ENCODE peak calls at places on chromosomes 16 and 17, in six cellular contexts. One of them, this sample, is unnamed.
A peak's percentile ranks its signal among the peaks of the same experiment; 100 is the strongest.

GRCh38 chr17:34601431-34601830 is 22.0 kb downstream of the TMEM132E start:
- DNase-seq in CD4-positive, alpha-beta T cell: no peak
- DNase-seq in uterus: no peak
- DNase-seq in left ventricle myocardium inferior: no peak
- DNase-seq in right lobe of liver: no peak
- DNase-seq in SK-N-SH: no peak
- DNase-seq in this sample: no peak

GRCh38 chr16:55265926-55266325 is 58.1 kb upstream of the IRX6 start:
- DNase-seq in CD4-positive, alpha-beta T cell: no peak
- DNase-seq in uterus: no peak
- DNase-seq in left ventricle myocardium inferior: no peak
- DNase-seq in right lobe of liver: no peak
- DNase-seq in SK-N-SH: no peak
- DNase-seq in this sample: no peak

GRCh38 chr16:85750021-85750826 is 672 bp downstream of the C16orf74 start:
- DNase-seq in CD4-positive, alpha-beta T cell: peak; percentile 4
- DNase-seq in uterus: peak; percentile 40
- DNase-seq in left ventricle myocardium inferior: peak; percentile 27
- DNase-seq in right lobe of liver: peak; percentile 35
- DNase-seq in SK-N-SH: peak; percentile 76
- DNase-seq in this sample: peak; percentile 74

GRCh38 chr17:7045492-7046126 is 1.7 kb upstream of the SLC16A11 start:
- DNase-seq in CD4-positive, alpha-beta T cell: no peak
- DNase-seq in uterus: no peak
- DNase-seq in left ventricle myocardium inferior: no peak
- DNase-seq in right lobe of liver: no peak
- DNase-seq in SK-N-SH: peak; percentile 53
- DNase-seq in this sample: no peak

GRCh38 chr16:11079657-11080187 is 135.4 kb downstream of the CLEC16A start:
- DNase-seq in CD4-positive, alpha-beta T cell: no peak
- DNase-seq in uterus: peak; percentile 41
- DNase-seq in left ventricle myocardium inferior: no peak
- DNase-seq in right lobe of liver: no peak
- DNase-seq in SK-N-SH: peak; percentile 77
- DNase-seq in this sample: no peak

GRCh38 chr16:67386861-67387455 is 6.3 kb downstream of the TPPP3 start:
- DNase-seq in CD4-positive, alpha-beta T cell: no peak
- DNase-seq in uterus: no peak
- DNase-seq in left ventricle myocardium inferior: no peak
- DNase-seq in right lobe of liver: no peak
- DNase-seq in SK-N-SH: no peak
- DNase-seq in this sample: no peak

GRCh38 chr17:47621293-47622178 is 28.2 kb upstream of the KPNB1 start:
- DNase-seq in CD4-positive, alpha-beta T cell: no peak
- DNase-seq in uterus: peak; percentile 51
- DNase-seq in left ventricle myocardium inferior: no peak
- DNase-seq in right lobe of liver: no peak
- DNase-seq in SK-N-SH: no peak
- DNase-seq in this sample: no peak

GRCh38 chr16:58814348-58814801 is 80.3 kb upstream of the GOT2 start:
- DNase-seq in CD4-positive, alpha-beta T cell: peak; percentile 2
- DNase-seq in uterus: peak; percentile 21
- DNase-seq in left ventricle myocardium inferior: peak; percentile 23
- DNase-seq in right lobe of liver: peak; percentile 43
- DNase-seq in SK-N-SH: peak; percentile 70
- DNase-seq in this sample: peak; percentile 61

GRCh38 chr16:2913603-2914002 is 1.9 kb downstream of the FLYWCH1 start:
- DNase-seq in CD4-positive, alpha-beta T cell: no peak
- DNase-seq in uterus: no peak
- DNase-seq in left ventricle myocardium inferior: no peak
- DNase-seq in right lobe of liver: no peak
- DNase-seq in SK-N-SH: no peak
- DNase-seq in this sample: no peak

GRCh38 chr17:76003915-76004314 is 3.3 kb downstream of the CDK3 start:
- DNase-seq in CD4-positive, alpha-beta T cell: no peak
- DNase-seq in uterus: no peak
- DNase-seq in left ventricle myocardium inferior: no peak
- DNase-seq in right lobe of liver: no peak
- DNase-seq in SK-N-SH: peak; percentile 19
- DNase-seq in this sample: no peak

GRCh38 chr16:12100124-12100647 is 123.7 kb downstream of the SNX29 start:
- DNase-seq in CD4-positive, alpha-beta T cell: no peak
- DNase-seq in uterus: no peak
- DNase-seq in left ventricle myocardium inferior: no peak
- DNase-seq in right lobe of liver: no peak
- DNase-seq in SK-N-SH: no peak
- DNase-seq in this sample: no peak

GRCh38 chr16:57265850-57266530 is 18.5 kb downstream of the PLLP start:
- DNase-seq in CD4-positive, alpha-beta T cell: no peak
- DNase-seq in uterus: peak; percentile 50
- DNase-seq in left ventricle myocardium inferior: peak; percentile 81
- DNase-seq in right lobe of liver: no peak
- DNase-seq in SK-N-SH: peak; percentile 91
- DNase-seq in this sample: no peak

GRCh38 chr17:81867123-81867951 is 3.8 kb downstream of the ARHGDIA start:
- DNase-seq in CD4-positive, alpha-beta T cell: no peak
- DNase-seq in uterus: no peak
- DNase-seq in left ventricle myocardium inferior: no peak
- DNase-seq in right lobe of liver: peak; percentile 65
- DNase-seq in SK-N-SH: peak; percentile 48
- DNase-seq in this sample: no peak

GRCh38 chr16:82758904-82759303 is 132.1 kb downstream of the CDH13 start:
- DNase-seq in CD4-positive, alpha-beta T cell: no peak
- DNase-seq in uterus: no peak
- DNase-seq in left ventricle myocardium inferior: no peak
- DNase-seq in right lobe of liver: no peak
- DNase-seq in SK-N-SH: no peak
- DNase-seq in this sample: no peak

GRCh38 chr16:68233835-68234187 is 2.1 kb downstream of the ESRP2 start:
- DNase-seq in CD4-positive, alpha-beta T cell: no peak
- DNase-seq in uterus: peak; percentile 11
- DNase-seq in left ventricle myocardium inferior: no peak
- DNase-seq in right lobe of liver: no peak
- DNase-seq in SK-N-SH: no peak
- DNase-seq in this sample: no peak

GRCh38 chr17:60039509-60040442 is 38.9 kb downstream of the HEATR6 start:
- DNase-seq in CD4-positive, alpha-beta T cell: no peak
- DNase-seq in uterus: no peak
- DNase-seq in left ventricle myocardium inferior: no peak
- DNase-seq in right lobe of liver: no peak
- DNase-seq in SK-N-SH: peak; percentile 31
- DNase-seq in this sample: no peak

GRCh38 chr17:58377005-58377660 is 25.1 kb upstream of the SUPT4H1 start:
- DNase-seq in CD4-positive, alpha-beta T cell: no peak
- DNase-seq in uterus: no peak
- DNase-seq in left ventricle myocardium inferior: no peak
- DNase-seq in right lobe of liver: no peak
- DNase-seq in SK-N-SH: no peak
- DNase-seq in this sample: no peak

GRCh38 chr16:2450535-2450934 is 9.4 kb upstream of the TEDC2 start:
- DNase-seq in CD4-positive, alpha-beta T cell: no peak
- DNase-seq in uterus: no peak
- DNase-seq in left ventricle myocardium inferior: no peak
- DNase-seq in right lobe of liver: no peak
- DNase-seq in SK-N-SH: no peak
- DNase-seq in this sample: no peak

GRCh38 chr17:10261098-10261497 is 62.7 kb upstream of the GAS7 start:
- DNase-seq in CD4-positive, alpha-beta T cell: no peak
- DNase-seq in uterus: no peak
- DNase-seq in left ventricle myocardium inferior: no peak
- DNase-seq in right lobe of liver: no peak
- DNase-seq in SK-N-SH: no peak
- DNase-seq in this sample: no peak

GRCh38 chr17:49016775-49017463 is 19.7 kb downstream of the IGF2BP1 start:
- DNase-seq in CD4-positive, alpha-beta T cell: no peak
- DNase-seq in uterus: peak; percentile 37
- DNase-seq in left ventricle myocardium inferior: no peak
- DNase-seq in right lobe of liver: no peak
- DNase-seq in SK-N-SH: peak; percentile 73
- DNase-seq in this sample: no peak

GRCh38 chr17:77235370-77236080 is 94.8 kb downstream of the SEC14L1 start:
- DNase-seq in CD4-positive, alpha-beta T cell: no peak
- DNase-seq in uterus: peak; percentile 54
- DNase-seq in left ventricle myocardium inferior: peak; percentile 45
- DNase-seq in right lobe of liver: no peak
- DNase-seq in SK-N-SH: peak; percentile 71
- DNase-seq in this sample: no peak

GRCh38 chr16:27960619-27961295 is 102.8 kb downstream of the GSG1L start:
- DNase-seq in CD4-positive, alpha-beta T cell: no peak
- DNase-seq in uterus: no peak
- DNase-seq in left ventricle myocardium inferior: no peak
- DNase-seq in right lobe of liver: no peak
- DNase-seq in SK-N-SH: no peak
- DNase-seq in this sample: no peak

GRCh38 chr17:44587339-44587738 is 30.1 kb downstream of the FZD2 start:
- DNase-seq in CD4-positive, alpha-beta T cell: no peak
- DNase-seq in uterus: peak; percentile 18
- DNase-seq in left ventricle myocardium inferior: peak; percentile 39
- DNase-seq in right lobe of liver: no peak
- DNase-seq in SK-N-SH: peak; percentile 33
- DNase-seq in this sample: no peak

GRCh38 chr17:44578947-44579346 is 21.7 kb downstream of the FZD2 start:
- DNase-seq in CD4-positive, alpha-beta T cell: no peak
- DNase-seq in uterus: no peak
- DNase-seq in left ventricle myocardium inferior: no peak
- DNase-seq in right lobe of liver: no peak
- DNase-seq in SK-N-SH: no peak
- DNase-seq in this sample: no peak

GRCh38 chr17:44584498-44584897 is 27.2 kb downstream of the FZD2 start:
- DNase-seq in CD4-positive, alpha-beta T cell: no peak
- DNase-seq in uterus: no peak
- DNase-seq in left ventricle myocardium inferior: no peak
- DNase-seq in right lobe of liver: no peak
- DNase-seq in SK-N-SH: no peak
- DNase-seq in this sample: no peak

GRCh38 chr17:44585315-44585714 is 28.0 kb downstream of the FZD2 start:
- DNase-seq in CD4-positive, alpha-beta T cell: no peak
- DNase-seq in uterus: no peak
- DNase-seq in left ventricle myocardium inferior: no peak
- DNase-seq in right lobe of liver: no peak
- DNase-seq in SK-N-SH: no peak
- DNase-seq in this sample: no peak

DNA sequence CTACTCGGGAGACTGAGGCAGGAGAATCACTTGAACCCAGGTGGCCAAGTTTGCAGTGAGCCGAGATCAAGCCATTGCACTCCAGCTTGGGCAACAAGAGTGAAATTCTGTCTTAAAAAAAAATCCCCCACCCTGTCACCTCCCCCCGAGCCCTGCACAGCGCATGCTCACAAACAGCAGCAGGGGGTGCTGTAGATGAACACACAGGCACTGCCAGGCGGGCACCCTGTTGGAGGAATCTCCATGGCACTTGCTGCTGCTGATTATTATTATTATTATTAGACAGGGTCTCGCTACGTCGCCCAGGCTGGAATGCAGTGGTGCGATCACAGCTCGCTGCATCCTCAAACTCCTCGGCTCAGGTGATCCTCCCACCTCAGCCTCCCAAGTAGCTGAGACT is 24.6 kb downstream of the FZD2 start:
- DNase-seq in CD4-positive, alpha-beta T cell: no peak
- DNase-seq in uterus: no peak
- DNase-seq in left ventricle myocardium inferior: no peak
- DNase-seq in right lobe of liver: no peak
- DNase-seq in SK-N-SH: peak; percentile 68
- DNase-seq in this sample: no peak
- TF ChIP-seq CTCF in CD4-positive, alpha-beta T cell: no peak
- TF ChIP-seq CTCF in uterus: no peak
- TF ChIP-seq CTCF in left ventricle myocardium inferior: no peak
- TF ChIP-seq CTCF in right lobe of liver: no peak
- TF ChIP-seq CTCF in SK-N-SH: peak; percentile 54
- TF ChIP-seq CTCF in this sample: no peak

DNA sequence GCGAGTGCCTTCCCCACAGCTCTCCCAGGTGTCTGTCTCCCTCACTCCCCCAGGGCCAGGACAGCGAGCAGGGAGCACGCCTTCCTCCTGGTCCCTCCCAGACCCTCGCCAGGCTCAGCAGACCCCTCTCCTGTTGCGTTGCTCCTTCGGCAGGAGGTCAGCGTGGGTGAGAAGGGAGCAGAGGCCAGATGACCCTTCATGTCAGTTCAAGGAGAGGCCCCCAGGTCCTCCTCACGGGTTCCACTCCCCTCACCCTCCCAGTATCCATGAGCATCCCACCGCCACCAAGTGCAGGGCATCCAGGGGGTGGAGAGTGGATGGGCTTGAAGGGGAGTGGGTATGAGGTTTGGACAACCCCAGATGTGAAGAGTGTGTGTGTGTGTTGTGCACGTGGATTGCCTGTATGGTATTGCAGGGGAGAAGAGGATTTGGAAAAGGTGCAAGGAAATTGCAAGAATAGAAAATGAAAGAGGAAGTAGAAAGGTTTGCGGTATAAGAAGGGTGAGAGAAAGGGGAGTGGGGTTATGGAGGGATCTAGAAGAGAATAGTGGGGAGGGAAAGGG is 17.7 kb downstream of the SGCA start:
- DNase-seq in CD4-positive, alpha-beta T cell: no peak
- DNase-seq in uterus: no peak
- DNase-seq in left ventricle myocardium inferior: no peak
- DNase-seq in right lobe of liver: no peak
- DNase-seq in SK-N-SH: no peak
- DNase-seq in this sample: no peak
- TF ChIP-seq CTCF in CD4-positive, alpha-beta T cell: no peak
- TF ChIP-seq CTCF in uterus: no peak
- TF ChIP-seq CTCF in left ventricle myocardium inferior: no peak
- TF ChIP-seq CTCF in right lobe of liver: no peak
- TF ChIP-seq CTCF in SK-N-SH: no peak
- TF ChIP-seq CTCF in this sample: no peak

DNA sequence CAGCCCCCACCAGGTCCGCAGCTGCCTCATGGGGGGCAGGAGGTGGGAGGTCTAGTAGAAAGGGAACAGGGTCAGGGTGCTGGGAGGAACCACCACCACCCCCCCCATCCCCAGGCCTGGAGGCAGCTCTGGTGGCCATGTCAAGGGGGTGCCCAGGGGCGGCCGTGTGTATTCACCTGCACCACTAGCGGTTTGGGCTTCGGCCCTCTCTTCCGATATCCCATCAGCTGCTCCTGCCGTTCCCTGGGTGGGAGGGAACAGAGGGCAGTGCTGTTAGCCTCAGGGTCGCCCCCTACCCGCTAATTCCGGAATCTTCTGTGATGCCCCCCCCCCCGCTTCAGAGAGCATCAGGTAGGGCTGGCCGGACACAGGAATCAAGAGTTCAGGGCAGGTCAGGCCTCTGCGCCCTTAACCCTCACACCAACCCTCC is 3.8 kb downstream of the CBX4 start:
- DNase-seq in CD4-positive, alpha-beta T cell: no peak
- DNase-seq in uterus: no peak
- DNase-seq in left ventricle myocardium inferior: no peak
- DNase-seq in right lobe of liver: peak; percentile 27
- DNase-seq in SK-N-SH: peak; percentile 65
- DNase-seq in this sample: peak; percentile 19
- TF ChIP-seq CTCF in CD4-positive, alpha-beta T cell: no peak
- TF ChIP-seq CTCF in uterus: no peak
- TF ChIP-seq CTCF in left ventricle myocardium inferior: no peak
- TF ChIP-seq CTCF in right lobe of liver: no peak
- TF ChIP-seq CTCF in SK-N-SH: no peak
- TF ChIP-seq CTCF in this sample: no peak

DNA sequence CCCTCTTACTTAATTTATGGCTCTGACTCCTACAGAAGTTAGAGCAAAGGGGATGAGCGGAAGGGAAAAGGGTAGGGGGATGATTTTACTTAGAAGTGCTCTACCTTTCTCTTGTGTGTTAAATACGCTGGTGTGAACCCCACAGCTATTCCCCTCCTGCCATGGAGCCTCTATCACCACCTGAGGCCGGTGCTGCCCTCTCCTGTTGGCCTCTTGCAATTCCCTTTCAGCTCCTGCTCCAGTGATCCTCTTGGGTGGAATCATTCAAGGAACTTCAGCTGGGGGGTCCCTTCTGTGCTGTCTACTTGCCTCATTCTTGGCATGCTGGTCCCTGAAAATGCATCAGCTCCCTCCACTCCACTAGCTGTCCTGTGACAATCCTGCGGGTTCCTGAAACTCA is 41.8 kb upstream of the CDH8 start:
- DNase-seq in CD4-positive, alpha-beta T cell: no peak
- DNase-seq in uterus: no peak
- DNase-seq in left ventricle myocardium inferior: no peak
- DNase-seq in right lobe of liver: peak; percentile 19
- DNase-seq in SK-N-SH: peak; percentile 11
- DNase-seq in this sample: peak; percentile 63
- TF ChIP-seq CTCF in CD4-positive, alpha-beta T cell: no peak
- TF ChIP-seq CTCF in uterus: no peak
- TF ChIP-seq CTCF in left ventricle myocardium inferior: no peak
- TF ChIP-seq CTCF in right lobe of liver: peak; percentile 19
- TF ChIP-seq CTCF in SK-N-SH: peak; percentile 34
- TF ChIP-seq CTCF in this sample: peak; percentile 16